ENCODE peak calls at places on chromosome 6, in nine cellular contexts. One of them, this sample, is unnamed.

GRCh38 chr6:145722190-145722589 is 13.1 kb downstream of the EPM2A start:
- DNase-seq in astrocyte of the spinal cord: no peak
- DNase-seq in stimulated activated naive CD8-positive, alpha-beta T cell treated with anti-CD3 and anti-CD28 coated beads, Interleukin-15, Interleukin-2, amounts not matched to agents 100 U/mL and 50 U/mL, for 24 hours: no peak
- DNase-seq in choroid plexus epithelial cell: no peak
- DNase-seq in OCI-LY7: no peak
- DNase-seq in DMS53: no peak
- DNase-seq in spleen: no peak
- DNase-seq in activated T-cell treated with anti-CD3 and anti-CD28 coated beads for 1 hour: no peak
- DNase-seq in iris pigment epithelial cell: no peak
- DNase-seq in this sample: no peak

GRCh38 chr6:45808917-45809316 is 206.7 kb downstream of the CLIC5 start:
- DNase-seq in stimulated activated naive CD8-positive, alpha-beta T cell treated with anti-CD3 and anti-CD28 coated beads, Interleukin-15, Interleukin-2, amounts not matched to agents 100 U/mL and 50 U/mL, for 24 hours: no peak
- DNase-seq in OCI-LY7: peak
- DNase-seq in astrocyte of the spinal cord: no peak
- DNase-seq in DMS53: no peak
- DNase-seq in iris pigment epithelial cell: no peak
- DNase-seq in choroid plexus epithelial cell: no peak
- DNase-seq in spleen: no peak
- DNase-seq in activated T-cell treated with anti-CD3 and anti-CD28 coated beads for 1 hour: no peak
- DNase-seq in this sample: no peak

GRCh38 chr6:25324076-25324762 is 45.0 kb downstream of the CARMIL1 start:
- DNase-seq in spleen: no peak
- DNase-seq in activated T-cell treated with anti-CD3 and anti-CD28 coated beads for 1 hour: no peak
- DNase-seq in choroid plexus epithelial cell: no peak
- DNase-seq in DMS53: no peak
- DNase-seq in OCI-LY7: no peak
- DNase-seq in astrocyte of the spinal cord: no peak
- DNase-seq in stimulated activated naive CD8-positive, alpha-beta T cell treated with anti-CD3 and anti-CD28 coated beads, Interleukin-15, Interleukin-2, amounts not matched to agents 100 U/mL and 50 U/mL, for 24 hours: no peak
- DNase-seq in iris pigment epithelial cell: no peak
- DNase-seq in this sample: no peak

GRCh38 chr6:106688177-106688951 is 59.0 kb downstream of the QRSL1 start:
- DNase-seq in astrocyte of the spinal cord: no peak
- DNase-seq in choroid plexus epithelial cell: no peak
- DNase-seq in DMS53: no peak
- DNase-seq in stimulated activated naive CD8-positive, alpha-beta T cell treated with anti-CD3 and anti-CD28 coated beads, Interleukin-15, Interleukin-2, amounts not matched to agents 100 U/mL and 50 U/mL, for 24 hours: no peak
- DNase-seq in spleen: no peak
- DNase-seq in OCI-LY7: peak
- DNase-seq in activated T-cell treated with anti-CD3 and anti-CD28 coated beads for 1 hour: no peak
- DNase-seq in iris pigment epithelial cell: no peak
- DNase-seq in this sample: no peak

GRCh38 chr6:32115623-32116022 is 6.5 kb upstream of the TNXB start:
- DNase-seq in DMS53: no peak
- DNase-seq in astrocyte of the spinal cord: no peak
- DNase-seq in stimulated activated naive CD8-positive, alpha-beta T cell treated with anti-CD3 and anti-CD28 coated beads, Interleukin-15, Interleukin-2, amounts not matched to agents 100 U/mL and 50 U/mL, for 24 hours: no peak
- DNase-seq in activated T-cell treated with anti-CD3 and anti-CD28 coated beads for 1 hour: no peak
- DNase-seq in spleen: no peak
- DNase-seq in choroid plexus epithelial cell: no peak
- DNase-seq in OCI-LY7: no peak
- DNase-seq in iris pigment epithelial cell: no peak
- DNase-seq in this sample: no peak

GRCh38 chr6:126210398-126211075 is 129.4 kb upstream of the CENPW start:
- DNase-seq in DMS53: no peak
- DNase-seq in spleen: no peak
- DNase-seq in iris pigment epithelial cell: peak
- DNase-seq in stimulated activated naive CD8-positive, alpha-beta T cell treated with anti-CD3 and anti-CD28 coated beads, Interleukin-15, Interleukin-2, amounts not matched to agents 100 U/mL and 50 U/mL, for 24 hours: no peak
- DNase-seq in OCI-LY7: no peak
- DNase-seq in activated T-cell treated with anti-CD3 and anti-CD28 coated beads for 1 hour: no peak
- DNase-seq in astrocyte of the spinal cord: peak
- DNase-seq in choroid plexus epithelial cell: peak
- DNase-seq in this sample: no peak

GRCh38 chr6:34476048-34476328 is 10.1 kb downstream of the PACSIN1 start:
- DNase-seq in activated T-cell treated with anti-CD3 and anti-CD28 coated beads for 1 hour: no peak
- DNase-seq in OCI-LY7: no peak
- DNase-seq in stimulated activated naive CD8-positive, alpha-beta T cell treated with anti-CD3 and anti-CD28 coated beads, Interleukin-15, Interleukin-2, amounts not matched to agents 100 U/mL and 50 U/mL, for 24 hours: no peak
- DNase-seq in iris pigment epithelial cell: no peak
- DNase-seq in astrocyte of the spinal cord: no peak
- DNase-seq in DMS53: no peak
- DNase-seq in spleen: no peak
- DNase-seq in choroid plexus epithelial cell: no peak
- DNase-seq in this sample: no peak

GRCh38 chr6:89268776-89269175 is 46.3 kb downstream of the GABRR2 start:
- DNase-seq in choroid plexus epithelial cell: peak
- DNase-seq in spleen: no peak
- DNase-seq in stimulated activated naive CD8-positive, alpha-beta T cell treated with anti-CD3 and anti-CD28 coated beads, Interleukin-15, Interleukin-2, amounts not matched to agents 100 U/mL and 50 U/mL, for 24 hours: no peak
- DNase-seq in astrocyte of the spinal cord: peak
- DNase-seq in iris pigment epithelial cell: peak
- DNase-seq in activated T-cell treated with anti-CD3 and anti-CD28 coated beads for 1 hour: no peak
- DNase-seq in OCI-LY7: no peak
- DNase-seq in DMS53: no peak
- DNase-seq in this sample: no peak

GRCh38 chr6:118770112-118770788 is 118.9 kb upstream of the CEP85L start:
- DNase-seq in activated T-cell treated with anti-CD3 and anti-CD28 coated beads for 1 hour: no peak
- DNase-seq in spleen: no peak
- DNase-seq in stimulated activated naive CD8-positive, alpha-beta T cell treated with anti-CD3 and anti-CD28 coated beads, Interleukin-15, Interleukin-2, amounts not matched to agents 100 U/mL and 50 U/mL, for 24 hours: no peak
- DNase-seq in astrocyte of the spinal cord: no peak
- DNase-seq in OCI-LY7: no peak
- DNase-seq in choroid plexus epithelial cell: no peak
- DNase-seq in DMS53: peak
- DNase-seq in iris pigment epithelial cell: no peak
- DNase-seq in this sample: no peak

GRCh38 chr6:113122060-113122459 is 735.1 kb upstream of the MARCKS start:
- DNase-seq in astrocyte of the spinal cord: peak
- DNase-seq in stimulated activated naive CD8-positive, alpha-beta T cell treated with anti-CD3 and anti-CD28 coated beads, Interleukin-15, Interleukin-2, amounts not matched to agents 100 U/mL and 50 U/mL, for 24 hours: no peak
- DNase-seq in choroid plexus epithelial cell: peak
- DNase-seq in iris pigment epithelial cell: peak
- DNase-seq in activated T-cell treated with anti-CD3 and anti-CD28 coated beads for 1 hour: no peak
- DNase-seq in OCI-LY7: no peak
- DNase-seq in DMS53: peak
- DNase-seq in spleen: no peak
- DNase-seq in this sample: no peak

GRCh38 chr6:32692019-32692418 is 25.6 kb upstream of the HLA-DQB1 start:
- DNase-seq in iris pigment epithelial cell: no peak
- DNase-seq in stimulated activated naive CD8-positive, alpha-beta T cell treated with anti-CD3 and anti-CD28 coated beads, Interleukin-15, Interleukin-2, amounts not matched to agents 100 U/mL and 50 U/mL, for 24 hours: peak
- DNase-seq in spleen: no peak
- DNase-seq in activated T-cell treated with anti-CD3 and anti-CD28 coated beads for 1 hour: peak
- DNase-seq in astrocyte of the spinal cord: no peak
- DNase-seq in OCI-LY7: peak
- DNase-seq in choroid plexus epithelial cell: no peak
- DNase-seq in DMS53: peak
- DNase-seq in this sample: peak